ENCODE peak calls at places on chromosome 21, in six cellular contexts. E is fibroblast of lung, Q is IMR-90, P is tibial artery, C is NB4, M is astrocyte of the cerebellum. S is an unnamed sample.

GRCh38 chr21:43884012-43884860 is 19.2 kb downstream of the AGPAT3 start:
- DNase-seq in C (peak; percentile 76), P (no peak), E (no peak), M (no peak), Q (no peak), S (peak; percentile 37)

GRCh38 chr21:18164933-18165332 is 79.7 kb upstream of the CHODL start:
- DNase-seq in Q (no peak), M (no peak), C (peak; percentile 9), E (no peak), P (no peak), S (peak; percentile 9)

GRCh38 chr21:14900611-14901010 is 164.2 kb downstream of the NRIP1 start:
- DNase-seq in P (no peak), Q (peak; percentile 63), E (peak; percentile 22), M (no peak), C (no peak), S (no peak)

GRCh38 chr21:42513151-42513984 is at the start of gene SLC37A1:
- DNase-seq in P (no peak), C (peak; percentile 41), E (no peak), M (no peak), Q (no peak), S (peak; percentile 56)

GRCh38 chr21:26945916-26946315 is 21.0 kb downstream of the ADAMTS5 start:
- DNase-seq in M (no peak), E (no peak), Q (no peak), C (no peak), P (peak; percentile 36), S (no peak)

GRCh38 chr21:34498623-34499022 is 13.4 kb downstream of the KCNE1 start:
- DNase-seq in E (peak; percentile 62), P (no peak), M (no peak), C (no peak), Q (peak; percentile 38), S (no peak)

GRCh38 chr21:41926068-41926806 is 27.6 kb downstream of the C2CD2 start:
- DNase-seq in Q (peak; percentile 66), M (no peak), C (peak; percentile 13), P (no peak), E (peak; percentile 78), S (peak; percentile 78)

GRCh38 chr21:42163511-42163863 is 55.5 kb upstream of the ABCG1 start:
- DNase-seq in M (no peak), Q (no peak), P (no peak), E (no peak), C (no peak), S (no peak)

GRCh38 chr21:28805885-28806284 is 186.8 kb downstream of the LTN1 start:
- DNase-seq in C (no peak), M (peak; percentile 41), P (peak; percentile 37), Q (peak; percentile 97), E (peak; percentile 98), S (no peak)

GRCh38 chr21:17550671-17551308 is 37.9 kb downstream of the CXADR start:
- DNase-seq in M (no peak), P (no peak), Q (no peak), E (peak; percentile 13), C (no peak), S (no peak)

DNA sequence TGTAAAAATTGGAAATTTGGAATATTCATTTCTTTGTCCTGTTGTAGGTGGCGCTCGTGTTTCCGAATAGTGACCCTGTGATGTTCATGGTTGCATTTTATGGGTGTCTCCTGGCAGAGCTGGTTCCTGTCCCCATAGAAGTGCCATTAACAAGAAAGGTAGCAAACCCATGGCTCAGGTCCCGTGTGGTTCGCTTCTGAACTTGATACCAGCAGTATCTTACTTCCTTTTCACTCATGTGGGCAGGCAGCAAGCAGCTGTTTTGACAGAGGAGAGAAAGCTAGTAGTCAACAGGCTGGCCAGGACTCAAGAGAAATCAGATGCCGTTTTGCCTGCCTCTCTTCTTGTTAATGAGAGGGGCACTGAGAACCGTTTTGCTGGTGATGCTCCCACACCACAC is 72.8 kb downstream of the S100B start:
- DNase-seq in P (no peak), M (no peak), C (no peak), E (no peak), Q (no peak), S (no peak)
- H3K4me3 ChIP-seq in P (no peak overlapping the region), M (no peak overlapping the region), C (no peak overlapping the region), E (no peak overlapping the region), Q (no peak overlapping the region), S (no peak overlapping the region)

GRCh38 chr21:37006243-37006520 is 320 bp upstream of the RIPPLY3 start:
- DNase-seq in Q (no peak), M (no peak), C (no peak), E (no peak), P (no peak), S (no peak)
- TF ChIP-seq CTCF in Q (no peak), M (no peak), C (no peak), E (no peak), P (no peak), S (no peak)

GRCh38 chr21:38824124-38824822 is 18.5 kb downstream of the ETS2 start:
- DNase-seq in E (peak; percentile 95), C (no peak), Q (peak; percentile 90), P (no peak), M (no peak), S (no peak)

GRCh38 chr21:38821959-38822682 is 16.4 kb downstream of the ETS2 start:
- DNase-seq in C (no peak), M (no peak), E (no peak), P (no peak), Q (no peak), S (no peak)

GRCh38 chr21:38821248-38821647 is 15.5 kb downstream of the ETS2 start:
- DNase-seq in P (no peak), E (no peak), M (no peak), C (no peak), Q (no peak), S (no peak)

GRCh38 chr21:38823737-38824123 is 18.0 kb downstream of the ETS2 start:
- DNase-seq in P (no peak), M (no peak), C (no peak), Q (no peak), E (no peak), S (no peak)

GRCh38 chr21:38822754-38823374 is 17.1 kb downstream of the ETS2 start:
- DNase-seq in C (no peak), E (peak; percentile 51), Q (no peak), P (no peak), M (no peak), S (no peak)
- H3K4me3 ChIP-seq in C (no peak overlapping the region), E (no peak overlapping the region), Q (no peak overlapping the region), P (no peak overlapping the region), M (no peak overlapping the region), S (no peak overlapping the region)

GRCh38 chr21:39094847-39095525 is 88.3 kb downstream of the PSMG1 start:
- DNase-seq in C (no peak), Q (peak; percentile 93), E (peak; percentile 82), M (peak; percentile 29), P (no peak), S (no peak)
- TF ChIP-seq CTCF in C (no peak), Q (no peak), E (no peak), M (no peak), P (no peak), S (no peak)

GRCh38 chr21:25383545-25383944 is 223.7 kb downstream of the MRPL39 start:
- DNase-seq in C (no peak), Q (no peak), E (no peak), P (no peak), M (no peak), S (no peak)
- H3K4me3 ChIP-seq in C (no peak overlapping the region), Q (no peak overlapping the region), E (no peak overlapping the region), P (no peak overlapping the region), M (no peak overlapping the region), S (no peak overlapping the region)

DNA sequence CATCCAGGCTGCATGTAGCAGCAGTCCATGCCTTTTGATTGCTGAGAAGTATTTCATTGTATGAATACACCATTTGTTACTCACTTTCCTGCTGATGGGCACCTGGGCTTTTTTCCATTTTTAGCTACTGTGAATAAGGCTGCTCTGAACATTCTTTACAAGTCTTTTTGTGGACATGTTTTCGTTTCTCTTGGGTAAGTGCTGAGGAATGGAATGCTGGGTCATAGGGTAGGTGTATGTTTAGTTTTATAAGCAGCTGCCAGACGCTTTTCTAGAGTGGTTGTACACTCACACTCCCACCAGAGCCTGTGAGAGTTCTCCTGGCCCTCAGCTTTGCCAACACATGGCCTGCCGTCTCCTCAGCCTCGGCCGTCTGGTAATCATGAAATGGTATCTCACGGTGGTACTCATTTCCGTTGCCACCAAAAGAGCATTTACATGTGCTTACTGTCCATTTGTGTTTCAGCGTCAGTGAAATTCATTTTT is 22.7 kb downstream of the SLX9 start:
- DNase-seq in P (no peak), C (no peak), E (peak; percentile 99), M (peak; percentile 99), Q (peak; percentile 100), S (no peak)
- TF ChIP-seq CTCF in P (no peak), C (no peak), E (no peak), M (no peak), Q (no peak), S (no peak)

DNA sequence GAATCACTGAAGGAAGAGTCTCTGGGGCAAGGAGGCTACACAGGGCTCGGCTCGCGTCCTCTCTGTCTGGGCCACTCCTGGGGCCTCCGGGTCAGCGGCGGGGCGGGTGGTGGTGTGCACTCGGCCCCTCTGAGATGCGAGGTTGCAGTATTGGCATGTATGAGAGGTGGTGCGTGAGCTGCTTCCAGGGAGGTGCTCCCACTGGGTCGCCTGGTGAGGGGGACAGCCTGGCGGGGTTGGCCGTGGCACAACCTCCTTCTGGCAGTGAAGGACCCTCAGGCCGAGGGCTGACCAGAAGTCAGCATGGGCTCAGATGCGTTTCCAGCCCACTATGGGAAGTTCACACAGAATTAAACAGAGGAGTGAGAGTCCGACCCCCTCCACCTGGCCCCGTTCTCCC is 38.5 kb upstream of the COL18A1 start:
- DNase-seq in Q (no peak), M (no peak), C (no peak), P (no peak), E (no peak), S (no peak)
- H3K4me3 ChIP-seq in Q (no peak overlapping the region), M (no peak overlapping the region), C (no peak overlapping the region), P (no peak overlapping the region), E (no peak overlapping the region), S (no peak overlapping the region)

DNA sequence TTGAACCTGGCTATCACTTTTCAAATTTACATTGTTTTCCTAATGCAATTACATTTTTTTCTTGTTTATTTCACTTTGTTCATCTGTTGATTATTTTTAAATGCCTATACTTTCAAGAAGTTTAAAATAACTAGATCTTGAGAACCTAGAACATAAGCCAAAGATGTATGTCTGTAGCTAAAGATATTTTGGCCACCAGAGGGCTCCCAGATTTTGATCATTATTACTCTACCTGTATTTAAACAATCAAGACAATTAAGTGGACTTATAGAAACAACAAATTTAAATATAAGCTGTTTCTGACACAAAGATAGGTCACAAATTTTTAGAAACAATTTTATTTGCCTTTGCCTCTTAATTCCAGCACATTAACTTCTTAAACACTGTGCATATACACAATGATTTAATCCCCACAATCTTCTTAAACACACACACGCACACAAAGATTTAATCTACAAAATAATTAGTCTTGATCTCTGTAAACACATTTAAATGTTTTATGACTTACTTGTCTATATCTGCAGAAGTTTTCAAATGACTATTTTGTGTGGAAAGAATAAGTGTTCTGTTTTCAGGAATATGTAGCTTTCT is 380.0 kb downstream of the DSCAM start:
- DNase-seq in E (no peak), Q (no peak), M (peak; percentile 19), P (no peak), C (peak; percentile 20), S (no peak)
- TF ChIP-seq CTCF in E (no peak), Q (peak; percentile 18), M (peak; percentile 44), P (peak; percentile 6), C (peak; percentile 43), S (no peak)

S was measured in GM12865.